ENCODE peak calls at places on chromosomes 4 and X, in nine cellular contexts. F is EH; V is dermis blood vessel endothelial cell; B is stimulated activated CD4-positive, alpha-beta T cell treated with anti-CD3 and anti-CD28 coated beads, Interleukin-12 subunit alpha, Interleukin-12 subunit beta, amount 100 ng/mL, for 24 hours; I is kidney; R is CD8-positive, alpha-beta T cell; J is GM13977; G is cardiac fibroblast; Z is amygdala. N is an unnamed sample.

GRCh38 chr4:108849611-108850406 is 87.0 kb upstream of the ETNPPL start:
- DNase-seq in F (peak), V (peak), B (no peak), I (no peak), R (no peak), J (no peak), G (peak), Z (no peak), N (no peak)

GRCh38 chr4:125838239-125838601 is 523.5 kb downstream of the FAT4 start:
- DNase-seq in F (no peak), V (no peak), B (no peak), I (no peak), R (no peak), J (no peak), G (no peak), Z (no peak), N (no peak)

GRCh38 chr4:27003602-27004238 is 143.1 kb downstream of the STIM2 start:
- DNase-seq in F (peak), V (no peak), B (no peak), I (no peak), R (no peak), J (no peak), G (peak), Z (no peak), N (no peak)

GRCh38 chrX:10011261-10011931 is 44.2 kb downstream of the CLDN34 start:
- DNase-seq in F (no peak), V (peak), B (no peak), I (no peak), R (no peak), J (no peak), G (peak), Z (no peak), N (peak)

GRCh38 chr4:174119818-174120217 is 163.6 kb downstream of the FBXO8 start:
- DNase-seq in F (no peak), V (peak), B (no peak), I (no peak), R (no peak), J (no peak), G (no peak), Z (no peak), N (no peak)

GRCh38 chr4:23822181-23822580 is 67.7 kb downstream of the PPARGC1A start:
- DNase-seq in F (peak), V (no peak), B (no peak), I (no peak), R (no peak), J (no peak), G (no peak), Z (no peak), N (no peak)

GRCh38 chrX:14508025-14508690 is 21.2 kb upstream of the GLRA2 start:
- DNase-seq in F (no peak), V (no peak), B (no peak), I (no peak), R (no peak), J (no peak), G (no peak), Z (no peak), N (no peak)

GRCh38 chrX:13990126-13990525 is 39.6 kb downstream of the GEMIN8 start:
- DNase-seq in F (no peak), V (no peak), B (no peak), I (no peak), R (no peak), J (no peak), G (no peak), Z (no peak), N (no peak)

GRCh38 chrX:19799319-19800182 is 87.8 kb downstream of the SH3KBP1 start:
- DNase-seq in F (peak), V (peak), B (no peak), I (no peak), R (peak), J (no peak), G (peak), Z (no peak), N (peak)

GRCh38 chr4:26145212-26145611 is 175.6 kb upstream of the RBPJ start:
- DNase-seq in F (no peak), V (no peak), B (no peak), I (no peak), R (no peak), J (no peak), G (no peak), Z (no peak), N (no peak)

GRCh38 chr4:3036131-3036952 is 38.0 kb downstream of the HTT-AS start:
- DNase-seq in F (no peak), V (no peak), B (no peak), I (no peak), R (no peak), J (no peak), G (no peak), Z (no peak), N (no peak)

GRCh38 chr4:185165605-185166063 is 22.6 kb downstream of the SLC25A4 start:
- DNase-seq in F (peak), V (no peak), B (no peak), I (no peak), R (no peak), J (peak), G (peak), Z (no peak), N (no peak)

GRCh38 chr4:25367004-25367621 is 9.9 kb upstream of the ANAPC4 start:
- DNase-seq in F (peak), V (peak), B (no peak), I (no peak), R (no peak), J (peak), G (peak), Z (no peak), N (peak)

GRCh38 chr4:102787096-102787867 is 26.5 kb upstream of the MANBA start:
- DNase-seq in F (peak), V (peak), B (no peak), I (no peak), R (no peak), J (no peak), G (peak), Z (no peak), N (no peak)

GRCh38 chrX:38089173-38089982 is 83.0 kb downstream of the SYTL5 start:
- DNase-seq in F (no peak), V (no peak), B (no peak), I (no peak), R (no peak), J (no peak), G (no peak), Z (no peak), N (no peak)

GRCh38 chr4:12036450-12036849 is 607.8 kb upstream of the HS3ST1 start:
- DNase-seq in F (no peak), V (peak), B (no peak), I (no peak), R (no peak), J (no peak), G (peak), Z (no peak), N (peak)